ENCODE peak calls at places on chromosomes 12 and 14, in five cellular contexts. E is CD8-positive, alpha-beta T cell; Z is AG10803; W is head of caudate nucleus; P is H54. Q is an unnamed sample.

GRCh38 chr12:92094751-92095161 is 50.9 kb downstream of the BTG1 start:
- DNase-seq in E (no peak), Z (peak), W (no peak), P (no peak), Q (no peak)

GRCh38 chr14:70885343-70886014 is 21.8 kb upstream of the PCNX1 start:
- DNase-seq in E (no peak), Z (no peak), W (no peak), P (no peak), Q (no peak)

GRCh38 chr14:42779024-42779423 is 1172.3 kb downstream of the LRFN5 start:
- DNase-seq in E (no peak), Z (no peak), W (no peak), P (no peak), Q (no peak)

GRCh38 chr14:96592591-96593388 is 90.6 kb downstream of the PAPOLA start:
- DNase-seq in E (peak), Z (peak), W (peak), P (no peak), Q (no peak)

GRCh38 chr12:107319536-107320030 is 226.2 kb upstream of the CRY1 start:
- DNase-seq in E (no peak), Z (no peak), W (no peak), P (no peak), Q (peak)

GRCh38 chr12:12901158-12901791 is 9.9 kb downstream of the GPRC5A start:
- DNase-seq in E (no peak), Z (peak), W (peak), P (peak), Q (no peak)

GRCh38 chr12:24039113-24039525 is 89.6 kb upstream of the SOX5 start:
- DNase-seq in E (no peak), Z (peak), W (no peak), P (no peak), Q (no peak)

GRCh38 chr14:23164949-23165348 is 18.5 kb downstream of the SLC7A8 start:
- DNase-seq in E (no peak), Z (no peak), W (no peak), P (no peak), Q (no peak)

Q was measured in NCI-H1930.